ENCODE peak calls at places on chromosomes 7 and 10, in seven cellular contexts. T is RWPE1; F is brain microvascular endothelial cell; K is right lobe of liver; O is heart right ventricle; W is CD8-positive, alpha-beta T cell; G is activated CD8-positive, alpha-beta T cell treated with anti-CD3 and anti-CD28 coated beads for 36 hours. A is an unnamed sample.

GRCh38 chr10:124611738-124612137 is 132.4 kb downstream of the FAM53B start:
- DNase-seq in T (no peak), F (no peak), K (no peak), O (no peak), W (peak), G (peak), A (no peak)

GRCh38 chr10:3687510-3688081 is 97.4 kb downstream of the KLF6 start:
- DNase-seq in T (no peak), F (no peak), K (no peak), O (no peak), W (no peak), G (no peak), A (no peak)

GRCh38 chr7:28036748-28037147 is 143.8 kb downstream of the JAZF1 start:
- DNase-seq in T (no peak), F (no peak), K (peak), O (no peak), W (no peak), G (no peak), A (no peak)

GRCh38 chr10:86224354-86225097 is 142.1 kb downstream of the GRID1 start:
- DNase-seq in T (no peak), F (no peak), K (no peak), O (no peak), W (no peak), G (no peak), A (no peak)

GRCh38 chr10:131949041-131949862 is 32.5 kb downstream of the BNIP3 start:
- DNase-seq in T (no peak), F (no peak), K (peak), O (no peak), W (no peak), G (no peak), A (no peak)

GRCh38 chr7:69994907-69995542 is 396.8 kb downstream of the AUTS2 start:
- DNase-seq in T (no peak), F (no peak), K (no peak), O (no peak), W (no peak), G (no peak), A (no peak)

GRCh38 chr7:27171636-27172387 is 2.3 kb downstream of the HOXA10 start:
- DNase-seq in T (no peak), F (no peak), K (peak), O (no peak), W (no peak), G (no peak), A (peak)

GRCh38 chr10:29472268-29473086 is 162.3 kb downstream of the SVIL start:
- DNase-seq in T (no peak), F (no peak), K (no peak), O (no peak), W (no peak), G (no peak), A (no peak)

GRCh38 chr10:3472705-3473078 is 300.1 kb upstream of the PITRM1 start:
- DNase-seq in T (no peak), F (no peak), K (no peak), O (no peak), W (no peak), G (no peak), A (no peak)

GRCh38 chr10:29078919-29079318 is 210.0 kb upstream of the LYZL1 start:
- DNase-seq in T (no peak), F (no peak), K (no peak), O (no peak), W (no peak), G (no peak), A (no peak)

GRCh38 chr10:104199567-104199966 is 32.6 kb downstream of the CFAP43 start:
- DNase-seq in T (no peak), F (no peak), K (no peak), O (no peak), W (no peak), G (no peak), A (no peak)

GRCh38 chr10:102009801-102010425 is 46.1 kb downstream of the ARMH3 start:
- DNase-seq in T (peak), F (peak), K (no peak), O (peak), W (peak), G (peak), A (no peak)

GRCh38 chr7:2437537-2438148 is 34.2 kb downstream of the CHST12 start:
- DNase-seq in T (no peak), F (no peak), K (no peak), O (no peak), W (no peak), G (no peak), A (no peak)

GRCh38 chr10:105691811-105692210 is 1050.7 kb downstream of the SORCS3 start:
- DNase-seq in T (no peak), F (no peak), K (no peak), O (no peak), W (no peak), G (no peak), A (no peak)

GRCh38 chr10:17003151-17003550 is 126.5 kb downstream of the CUBN start:
- DNase-seq in T (peak), F (peak), K (no peak), O (no peak), W (peak), G (peak), A (no peak)

GRCh38 chr7:62361-63116 is 129.8 kb upstream of the FAM20C start:
- DNase-seq in T (no peak), F (no peak), K (peak), O (no peak), W (no peak), G (no peak), A (no peak)

GRCh38 chr7:116598278-116598677 is 73.4 kb downstream of the CAV1 start:
- DNase-seq in T (no peak), F (no peak), K (peak), O (no peak), W (no peak), G (no peak), A (no peak)

GRCh38 chr7:104252409-104253134 is 44.8 kb upstream of the ORC5 start:
- DNase-seq in T (no peak), F (peak), K (no peak), O (no peak), W (no peak), G (no peak), A (no peak)
- TF ChIP-seq CTCF in T (no peak), F (peak), K (peak), O (peak), W (no peak), G (no peak), A (no peak)

GRCh38 chr7:77315102-77315501 is 101.0 kb downstream of the GSAP start:
- DNase-seq in T (no peak), F (no peak), K (no peak), O (no peak), W (no peak), G (no peak), A (no peak)
- TF ChIP-seq CTCF in T (no peak), F (no peak), K (no peak), O (no peak), W (no peak), G (no peak), A (no peak)

DNA sequence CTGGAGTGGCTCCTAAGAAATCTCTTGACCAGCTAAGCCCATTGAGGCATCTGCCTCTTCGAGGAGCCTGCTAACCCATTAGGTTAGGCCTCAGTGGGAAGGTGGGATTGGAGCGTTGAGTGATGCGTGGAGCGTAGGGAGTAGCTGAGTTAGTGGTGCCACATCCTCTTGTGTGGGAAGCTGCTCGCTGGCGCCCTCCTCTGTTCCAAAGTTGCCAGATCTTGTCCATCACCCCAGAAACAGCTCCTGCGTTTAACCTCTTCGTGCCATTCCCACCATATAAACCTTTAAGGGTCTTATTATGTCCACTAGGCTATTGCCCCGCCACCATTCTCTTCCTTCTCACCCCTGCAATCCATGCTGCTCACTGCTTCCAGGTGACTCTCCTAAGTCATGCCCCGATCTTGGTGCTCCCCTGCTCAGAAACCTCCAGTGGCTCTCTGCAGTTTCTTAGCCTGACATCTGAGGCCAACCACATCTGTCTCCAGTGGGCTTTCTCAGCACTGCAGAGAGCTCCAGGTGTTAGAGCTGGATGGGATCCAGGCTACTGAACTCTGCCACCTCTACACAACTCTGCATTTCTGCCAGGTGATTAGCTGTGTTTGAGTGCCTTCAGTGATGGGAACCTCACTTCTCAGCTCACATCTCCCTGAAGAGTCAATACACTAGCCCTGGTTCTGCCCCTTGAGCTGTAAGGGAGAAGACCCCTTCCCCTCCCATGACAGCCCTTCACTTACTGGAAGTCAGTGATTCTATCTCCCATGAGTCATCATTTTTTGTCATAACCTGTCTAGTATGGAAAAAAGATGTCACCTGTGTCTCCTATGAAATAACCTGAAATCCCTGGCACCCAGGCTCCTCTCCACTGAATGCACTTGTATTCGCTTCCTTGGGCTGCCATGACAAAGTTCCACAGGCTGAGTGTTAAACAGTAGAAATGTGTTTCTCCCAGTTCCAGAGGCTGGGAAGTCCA is 65.0 kb upstream of the FGFR2 start:
- DNase-seq in T (no peak), F (no peak), K (no peak), O (no peak), W (no peak), G (peak), A (no peak)
- TF ChIP-seq CTCF in T (no peak), F (no peak), K (no peak), O (no peak), W (no peak), G (no peak), A (no peak)

DNA sequence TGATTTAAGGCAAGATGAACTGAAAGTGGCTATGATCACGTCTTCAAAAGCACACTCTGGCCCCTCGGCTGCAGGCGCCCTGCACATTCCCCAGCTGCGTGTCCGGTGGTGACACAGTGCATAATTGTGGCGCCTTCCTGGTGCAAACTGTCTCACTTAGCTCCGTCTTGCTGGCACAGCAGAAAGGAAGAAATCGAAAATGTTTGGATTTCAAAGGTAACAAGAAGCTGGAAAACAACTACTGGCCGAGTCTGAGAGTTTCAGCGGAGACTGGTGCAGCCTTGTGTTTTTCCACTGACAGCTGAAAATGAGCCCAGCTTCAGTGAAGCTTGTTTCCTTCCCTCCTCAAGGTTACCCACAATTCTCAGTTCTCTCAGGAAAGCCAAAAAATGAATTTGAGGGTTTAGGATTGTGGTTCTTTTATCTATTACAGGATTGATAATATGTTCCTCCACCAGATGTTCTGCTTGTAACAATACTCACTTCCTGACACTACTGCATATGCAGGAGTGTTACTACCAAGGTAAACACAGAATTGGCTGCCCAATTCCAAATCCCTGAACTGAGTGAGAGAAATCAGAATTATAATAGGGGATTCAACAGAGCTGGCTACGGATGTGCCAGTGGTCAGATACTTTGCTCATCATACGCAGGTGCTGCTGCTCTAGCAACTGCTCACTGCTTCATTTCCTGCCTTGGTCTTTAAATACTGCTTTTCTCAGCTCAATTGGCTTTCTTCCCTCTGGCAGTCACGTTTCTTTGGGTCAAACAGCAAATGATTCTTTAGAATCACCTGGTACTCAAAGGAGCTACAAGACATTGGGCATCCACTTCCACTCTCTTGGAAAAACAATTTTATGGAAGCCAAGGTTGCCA is 63.7 kb downstream of the TRUB1 start:
- DNase-seq in T (no peak), F (no peak), K (peak), O (peak), W (no peak), G (no peak), A (no peak)
- TF ChIP-seq CTCF in T (no peak), F (no peak), K (no peak), O (no peak), W (no peak), G (no peak), A (no peak)

GRCh38 chr7:52260046-52260665 is 775.3 kb upstream of the POM121L12 start:
- DNase-seq in T (peak), F (no peak), K (no peak), O (no peak), W (no peak), G (no peak), A (no peak)
- TF ChIP-seq CTCF in T (no peak), F (no peak), K (peak), O (no peak), W (no peak), G (no peak), A (no peak)

GRCh38 chr10:133411523-133412380 is 12.7 kb downstream of the SPRN start:
- DNase-seq in T (no peak), F (no peak), K (no peak), O (no peak), W (no peak), G (no peak), A (no peak)

GRCh38 chr10:133419211-133419950 is 5.0 kb downstream of the SPRN start:
- DNase-seq in T (no peak), F (no peak), K (peak), O (no peak), W (no peak), G (no peak), A (no peak)

GRCh38 chr10:133418289-133418993 is 6.0 kb downstream of the SPRN start:
- DNase-seq in T (no peak), F (no peak), K (no peak), O (no peak), W (no peak), G (no peak), A (no peak)

GRCh38 chr10:133412381-133412711 is 12.1 kb downstream of the SPRN start:
- DNase-seq in T (no peak), F (no peak), K (no peak), O (no peak), W (no peak), G (no peak), A (no peak)

DNA sequence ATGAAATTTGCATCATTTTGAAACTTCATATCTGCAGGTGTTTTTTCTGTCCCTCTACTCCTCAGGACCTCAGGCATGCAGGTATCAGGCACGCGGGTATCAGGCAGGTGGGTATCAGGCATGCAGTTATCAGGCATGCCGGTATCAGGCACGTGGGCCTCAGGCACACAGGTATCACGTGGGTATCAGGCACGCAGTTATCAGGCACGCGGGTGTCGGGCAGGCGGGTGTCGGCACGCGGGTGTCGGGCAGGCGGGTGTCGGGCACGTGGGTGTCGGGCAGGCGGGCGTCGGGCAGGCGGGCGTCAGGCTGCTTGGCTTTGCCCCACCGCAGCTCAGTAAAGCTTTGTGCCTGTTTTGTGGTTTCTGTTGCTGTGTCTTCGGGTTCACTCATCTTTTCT is 8.7 kb downstream of the SPRN start:
- DNase-seq in T (no peak), F (no peak), K (peak), O (no peak), W (no peak), G (no peak), A (no peak)
- TF ChIP-seq CTCF in T (no peak), F (no peak), K (no peak), O (no peak), W (no peak), G (no peak), A (no peak)

GRCh38 chr10:73887038-73888015 is 13.0 kb upstream of the CAMK2G start:
- DNase-seq in T (peak), F (peak), K (no peak), O (peak), W (no peak), G (no peak), A (no peak)
- TF ChIP-seq CTCF in T (no peak), F (peak), K (no peak), O (no peak), W (no peak), G (no peak), A (no peak)

A was measured in CD14-positive monocyte.